ENCODE peak calls at places on chromosomes 3 and 15, in nine cellular contexts. Z is NCI-H1105 treated with DMSO at 0.1 percent for 48 hours; V is nephron progenitor cell; L is NCI-H748 treated with DMSO at 0.1 percent for 48 hours; W is activated CD4-positive, alpha-beta T cell treated with anti-CD3 and anti-CD28 coated beads for 24 hours; A is T-helper 9 cell; U is left ventricle myocardium inferior; M is testis; E is activated CD8-positive, alpha-beta memory T cell treated with anti-CD3 and anti-CD28 coated beads for 4 hours. X is an unnamed sample.

GRCh38 chr15:23564798-23565394 is 578 bp upstream of the MKRN3 start:
- DNase-seq in Z (no peak), V (no peak), L (peak), W (no peak), A (no peak), U (no peak), M (no peak), E (no peak), X (no peak)

GRCh38 chr15:74381481-74381880 is 14.0 kb upstream of the CYP11A1 start:
- DNase-seq in Z (no peak), V (no peak), L (no peak), W (no peak), A (no peak), U (no peak), M (no peak), E (no peak), X (no peak)

GRCh38 chr15:86489992-86490391 is 410.3 kb downstream of the AGBL1 start:
- DNase-seq in Z (no peak), V (no peak), L (no peak), W (no peak), A (no peak), U (no peak), M (peak), E (no peak), X (no peak)

GRCh38 chr3:40801276-40801675 is 276.5 kb downstream of the ZNF621 start:
- DNase-seq in Z (no peak), V (no peak), L (no peak), W (no peak), A (no peak), U (no peak), M (no peak), E (no peak), X (peak)

GRCh38 chr3:182969277-182969676 is 11.1 kb downstream of the DCUN1D1 start:
- DNase-seq in Z (no peak), V (no peak), L (no peak), W (no peak), A (no peak), U (no peak), M (no peak), E (no peak), X (peak)

GRCh38 chr15:50415752-50416404 is 8.3 kb upstream of the USP8 start:
- DNase-seq in Z (no peak), V (no peak), L (no peak), W (no peak), A (no peak), U (no peak), M (no peak), E (no peak), X (peak)

GRCh38 chr3:151579571-151580270 is 118.9 kb upstream of the IGSF10 start:
- DNase-seq in Z (no peak), V (no peak), L (no peak), W (no peak), A (no peak), U (peak), M (no peak), E (no peak), X (peak)

GRCh38 chr3:10968390-10968789 is 24.2 kb upstream of the SLC6A1 start:
- DNase-seq in Z (peak), V (no peak), L (no peak), W (no peak), A (no peak), U (no peak), M (no peak), E (no peak), X (no peak)

GRCh38 chr3:186882881-186883685 is 40.6 kb downstream of the ADIPOQ start:
- DNase-seq in Z (no peak), V (no peak), L (no peak), W (peak), A (no peak), U (no peak), M (no peak), E (peak), X (peak)

GRCh38 chr15:100111103-100112060 is 230.4 kb downstream of the ADAMTS17 start:
- DNase-seq in Z (no peak), V (no peak), L (no peak), W (no peak), A (no peak), U (peak), M (peak), E (no peak), X (peak)

GRCh38 chr3:127037021-127037400 is 54.1 kb downstream of the PLXNA1 start:
- DNase-seq in Z (no peak), V (no peak), L (no peak), W (no peak), A (no peak), U (no peak), M (no peak), E (no peak), X (no peak)

GRCh38 chr3:10964537-10965167 is 27.9 kb upstream of the SLC6A1 start:
- DNase-seq in Z (no peak), V (peak), L (no peak), W (no peak), A (no peak), U (no peak), M (peak), E (no peak), X (peak)

GRCh38 chr15:40891810-40892448 is 2.3 kb upstream of the VPS18 start:
- DNase-seq in Z (peak), V (peak), L (peak), W (no peak), A (no peak), U (no peak), M (peak), E (no peak), X (peak)

GRCh38 chr15:32687556-32687955 is 30.2 kb upstream of the GREM1 start:
- DNase-seq in Z (no peak), V (no peak), L (no peak), W (no peak), A (no peak), U (no peak), M (no peak), E (no peak), X (peak)

GRCh38 chr3:185318136-185318535 is 44.8 kb upstream of the MAP3K13 start:
- DNase-seq in Z (no peak), V (no peak), L (no peak), W (no peak), A (no peak), U (no peak), M (no peak), E (no peak), X (no peak)

GRCh38 chr15:75649045-75649761 is 1.5 kb downstream of the SNX33 start:
- DNase-seq in Z (no peak), V (no peak), L (no peak), W (no peak), A (no peak), U (no peak), M (no peak), E (no peak), X (no peak)

GRCh38 chr15:75947117-75947516 is 43.4 kb downstream of the FBXO22 start:
- DNase-seq in Z (no peak), V (no peak), L (no peak), W (no peak), A (no peak), U (no peak), M (no peak), E (no peak), X (peak)

GRCh38 chr3:127204841-127205582 is 12.1 kb downstream of the PRR23E start:
- DNase-seq in Z (no peak), V (no peak), L (no peak), W (no peak), A (no peak), U (no peak), M (no peak), E (no peak), X (no peak)

GRCh38 chr3:43872901-43873300 is 182.2 kb downstream of the ABHD5 start:
- DNase-seq in Z (no peak), V (no peak), L (no peak), W (no peak), A (no peak), U (no peak), M (no peak), E (no peak), X (peak)

GRCh38 chr3:116299646-116300081 is 145.6 kb downstream of the LSAMP start:
- DNase-seq in Z (no peak), V (no peak), L (no peak), W (no peak), A (no peak), U (no peak), M (no peak), E (no peak), X (no peak)

GRCh38 chr3:136955813-136956212 is 2.0 kb upstream of the IL20RB start:
- DNase-seq in Z (no peak), V (no peak), L (no peak), W (no peak), A (no peak), U (no peak), M (no peak), E (no peak), X (peak)

GRCh38 chr15:51403072-51403878 is 61.8 kb downstream of the GLDN start:
- DNase-seq in Z (peak), V (peak), L (peak), W (no peak), A (no peak), U (no peak), M (no peak), E (no peak), X (peak)

GRCh38 chr15:96170616-96171270 is 159.8 kb upstream of the NR2F2 start:
- DNase-seq in Z (peak), V (no peak), L (no peak), W (no peak), A (no peak), U (no peak), M (no peak), E (no peak), X (no peak)